ENCODE peak calls at places on chromosomes 7 and 10, in six cellular contexts. H is upper lobe of right lung, F is BJ, G is heart right ventricle, N is tibial nerve, K is lower lobe of right lung. V is an unnamed sample.

GRCh38 chr7:70857793-70858545 is 274.0 kb upstream of the GALNT17 start:
- DNase-seq in N (no peak), F (no peak), K (no peak), G (no peak), H (no peak), V (peak; percentile 50)

GRCh38 chr7:79806161-79806734 is 328.4 kb upstream of the GNAI1 start:
- DNase-seq in G (no peak), K (no peak), H (no peak), N (no peak), F (no peak), V (no peak)

GRCh38 chr10:60426425-60426824 is 36.8 kb upstream of the ANK3 start:
- DNase-seq in K (no peak), F (peak; percentile 77), G (no peak), N (no peak), H (no peak), V (no peak)

GRCh38 chr7:42108803-42109528 is 128.0 kb downstream of the GLI3 start:
- DNase-seq in N (no peak), K (no peak), F (no peak), H (no peak), G (no peak), V (no peak)

GRCh38 chr10:126137557-126138221 is 241.3 kb downstream of the FANK1 start:
- DNase-seq in K (no peak), N (no peak), H (no peak), G (no peak), F (peak; percentile 10), V (no peak)

GRCh38 chr7:69596723-69597277 is 1.5 kb upstream of the AUTS2 start:
- DNase-seq in N (no peak), K (no peak), G (no peak), H (no peak), F (no peak), V (no peak)

GRCh38 chr10:22737587-22737986 is 23.2 kb upstream of the PIP4K2A start:
- DNase-seq in N (no peak), F (no peak), H (no peak), G (peak; percentile 37), K (no peak), V (no peak)

GRCh38 chr7:20330797-20331230 is at the start of gene ITGB8:
- DNase-seq in H (no peak), G (peak; percentile 24), N (no peak), K (peak; percentile 56), F (no peak), V (peak; percentile 75)

GRCh38 chr10:15035385-15036301 is 8.1 kb upstream of the OLAH start:
- DNase-seq in K (peak; percentile 59), N (no peak), F (no peak), G (no peak), H (peak; percentile 68), V (peak; percentile 63)

GRCh38 chr7:128954830-128955797 is 17.4 kb downstream of the IRF5 start:
- DNase-seq in G (no peak), F (peak; percentile 26), H (no peak), N (no peak), K (no peak), V (peak; percentile 47)

GRCh38 chr7:115088938-115089337 is 167.0 kb downstream of the MDFIC start:
- DNase-seq in K (no peak), N (no peak), H (no peak), G (no peak), F (no peak), V (no peak)

GRCh38 chr7:2736411-2736914 is 48.5 kb downstream of the AMZ1 start:
- DNase-seq in F (no peak), G (no peak), K (no peak), H (no peak), N (no peak), V (peak; percentile 36)

GRCh38 chr7:54858008-54858692 is 99.1 kb upstream of the SEC61G start:
- DNase-seq in F (no peak), N (no peak), G (no peak), H (no peak), K (no peak), V (no peak)

GRCh38 chr7:122487131-122487530 is 182.6 kb upstream of the FEZF1 start:
- DNase-seq in F (no peak), N (no peak), G (no peak), K (no peak), H (no peak), V (no peak)

GRCh38 chr10:17227367-17228080 is 517 bp upstream of the VIM start:
- DNase-seq in G (no peak), H (no peak), N (no peak), F (no peak), K (no peak), V (no peak)

GRCh38 chr7:158103378-158103777 is 484.2 kb downstream of the PTPRN2 start:
- DNase-seq in F (no peak), K (no peak), H (no peak), N (no peak), G (no peak), V (no peak)

GRCh38 chr7:109532262-109532992 is 962.8 kb downstream of the DNAJB9 start:
- DNase-seq in F (no peak), N (no peak), G (no peak), K (no peak), H (no peak), V (no peak)

GRCh38 chr10:130387936-130388580 is 251.9 kb downstream of the GLRX3 start:
- DNase-seq in H (no peak), N (no peak), G (no peak), F (no peak), K (no peak), V (no peak)

GRCh38 chr10:88687853-88688467 is 18.1 kb upstream of the LIPK start:
- DNase-seq in G (no peak), N (no peak), F (no peak), K (no peak), H (no peak), V (no peak)

GRCh38 chr10:60986779-60987178 is 42.8 kb upstream of the RHOBTB1 start:
- DNase-seq in G (no peak), K (no peak), H (no peak), F (no peak), N (no peak), V (no peak)

DNA sequence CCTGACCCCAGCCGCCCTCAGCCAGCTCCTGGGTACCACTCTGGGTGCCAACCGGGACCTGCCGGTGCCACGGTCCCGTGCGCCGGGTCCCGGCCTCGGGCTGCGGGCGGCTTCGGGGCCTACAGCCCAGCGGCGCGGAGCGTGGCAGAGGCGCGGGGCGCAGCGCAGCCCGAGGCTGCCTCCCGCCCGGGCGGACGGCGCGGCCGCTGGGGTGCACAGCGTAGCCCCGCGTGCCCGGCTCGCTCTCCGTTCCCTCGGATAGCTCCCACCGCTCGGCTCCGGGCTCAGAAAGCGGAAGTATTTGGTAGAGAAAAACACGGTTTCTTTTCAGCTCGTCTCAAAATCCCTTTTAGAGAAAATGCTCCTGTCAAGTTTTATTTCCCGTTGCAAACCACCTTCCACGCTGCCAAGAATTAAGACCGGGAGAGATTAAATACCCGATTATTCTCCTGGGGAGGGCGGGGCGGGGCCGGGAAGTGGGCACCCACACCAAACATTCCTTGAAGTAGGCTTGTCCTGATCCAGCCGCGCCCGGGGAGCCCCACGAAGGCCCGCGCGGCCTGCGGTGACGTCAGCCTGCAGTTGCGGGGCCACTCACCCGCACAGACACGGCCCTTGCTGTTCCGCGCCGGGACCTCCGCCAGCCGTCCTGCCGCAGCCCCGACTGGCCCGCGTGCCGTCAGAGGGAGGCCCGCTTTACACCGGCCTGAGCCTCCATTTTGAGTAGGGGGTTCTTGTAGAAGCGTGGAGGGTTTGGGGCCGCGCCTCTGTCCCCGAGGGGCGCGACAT is 7.2 kb downstream of the HOXA13 start:
- DNase-seq in F (no peak), G (no peak), N (peak; percentile 21), K (no peak), H (peak; percentile 69), V (peak; percentile 73)
- H3K27me3 ChIP-seq in F (no peaks in the 10 kb centered on the region), G (peaks cover 100% of the 10 kb centered on the region), N (peaks cover under 1% of the 10 kb centered on the region), K (peaks cover 100% of the 10 kb centered on the region), H (peaks cover 100% of the 10 kb centered on the region), V (peaks cover 99% of the 10 kb centered on the region)

DNA sequence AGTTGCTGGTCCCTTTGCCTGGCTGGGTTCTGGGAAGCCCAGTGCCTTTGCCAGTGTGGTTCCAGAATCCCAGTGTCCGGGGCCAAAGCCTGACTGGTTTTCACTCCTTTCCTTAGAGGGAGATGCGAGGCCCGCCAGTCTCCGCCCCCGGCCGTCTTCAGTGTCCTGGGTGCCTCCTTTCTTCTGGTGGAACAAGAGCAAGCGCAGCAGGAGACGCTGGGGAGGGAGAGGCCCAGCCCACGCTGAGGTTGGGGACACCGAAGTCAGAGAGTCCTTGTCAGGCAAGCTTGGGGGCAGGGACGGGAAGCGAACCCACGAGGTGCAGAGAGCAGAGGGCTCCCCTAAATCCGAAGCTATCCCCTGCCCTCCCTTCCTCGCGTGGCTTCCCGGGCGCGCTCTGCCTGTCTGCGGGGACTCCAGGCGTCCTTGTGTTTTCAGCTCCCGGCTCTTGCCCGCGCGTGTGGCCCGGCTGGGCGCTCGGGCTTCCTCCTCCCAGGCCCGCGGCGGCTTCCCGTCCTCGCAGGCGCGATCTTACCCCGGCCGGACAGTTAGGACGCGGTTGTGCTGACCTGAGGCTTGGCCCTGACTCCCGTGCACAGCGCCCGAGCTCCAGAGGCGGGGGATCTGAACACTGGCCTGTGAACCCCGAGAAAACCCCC is 60.6 kb upstream of the UBE3C start:
- DNase-seq in N (no peak), H (no peak), F (no peak), K (no peak), G (no peak), V (peak; percentile 83)
- H3K4me3 ChIP-seq in N (no peak overlapping the region), H (no peak overlapping the region), F (peak overlapping the region; percentile 8), K (no peak overlapping the region), G (no peak overlapping the region), V (peak overlapping the region; percentile 34)

DNA sequence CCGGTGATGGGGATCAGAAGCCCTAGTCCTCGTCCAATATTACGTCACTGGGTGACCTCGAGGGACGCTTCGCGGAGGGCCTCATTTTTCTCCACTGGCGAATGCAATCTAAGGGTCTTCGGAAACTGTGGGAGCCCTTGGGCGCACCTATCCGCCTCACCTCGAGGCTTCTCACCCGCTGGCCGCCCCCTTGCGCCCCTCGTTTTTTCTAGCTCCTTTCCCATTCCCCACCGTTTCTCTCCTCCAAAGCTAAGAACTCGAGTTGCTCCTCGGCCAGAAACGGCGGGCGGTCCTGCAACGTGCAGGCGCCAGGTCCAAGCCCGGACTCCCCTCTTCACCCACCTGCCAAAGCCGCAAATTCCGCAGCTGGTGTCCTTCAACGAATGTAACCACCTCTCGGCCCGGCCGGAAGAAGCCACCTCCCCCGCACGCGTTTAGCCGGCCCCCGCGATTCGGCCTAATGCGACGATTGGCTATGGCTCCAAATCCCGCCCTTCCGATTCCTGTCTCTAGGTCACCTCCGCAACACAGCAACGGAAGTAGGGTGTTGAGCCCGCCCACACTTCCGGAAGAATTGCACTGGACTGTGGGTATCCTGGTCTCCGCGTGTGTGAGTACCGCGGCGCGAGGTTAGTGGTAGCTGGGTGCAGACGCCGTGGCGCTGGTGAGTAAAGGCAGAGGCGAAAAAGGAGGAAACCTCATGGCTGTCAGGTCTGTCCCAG is at the start of the genes ATP5MK and PDCD11:
- DNase-seq in G (peak; percentile 96), F (peak; percentile 90), K (peak; percentile 99), H (peak; percentile 98), N (peak; percentile 94), V (peak; percentile 96)
- H3K36me3 ChIP-seq in G (peaks cover 55% of the 10 kb centered on the region), F (peaks cover 6% of the 10 kb centered on the region), K (peaks cover 43% of the 10 kb centered on the region), H (peaks cover 44% of the 10 kb centered on the region), N (no peaks in the 10 kb centered on the region), V (peaks cover 18% of the 10 kb centered on the region)

DNA sequence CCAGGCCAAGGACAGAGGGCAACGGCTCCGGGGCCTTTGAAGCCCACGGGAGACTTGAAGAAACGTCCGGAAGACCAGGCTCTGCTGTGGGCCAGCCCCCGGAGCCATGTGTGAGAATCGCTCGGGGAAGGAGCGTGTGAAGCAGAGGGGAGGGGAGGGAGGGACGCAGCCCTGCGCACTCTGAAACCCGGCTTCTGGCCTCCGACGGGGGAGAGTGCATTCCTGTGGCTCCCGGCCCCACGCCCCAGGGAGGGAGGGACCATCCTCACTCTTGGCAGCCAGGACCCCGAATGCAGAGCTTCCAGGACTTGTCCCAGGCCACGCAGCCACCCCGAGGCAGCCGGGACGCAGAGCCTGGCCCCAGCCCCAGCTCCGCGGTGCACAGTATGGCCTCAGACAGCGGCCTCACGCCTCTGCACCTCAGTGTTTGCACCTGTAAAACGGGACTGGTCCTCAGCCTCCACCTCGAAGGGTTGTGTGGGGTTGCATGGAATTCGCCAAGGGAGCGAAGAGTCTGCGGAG is 67.4 kb downstream of the PDGFA start:
- DNase-seq in F (no peak), G (no peak), N (no peak), K (no peak), H (no peak), V (peak; percentile 94)
- H3K27me3 ChIP-seq in F (peaks cover 13% of the 10 kb centered on the region), G (peaks cover 40% of the 10 kb centered on the region), N (no peaks in the 10 kb centered on the region), K (peaks cover 21% of the 10 kb centered on the region), H (peaks cover 16% of the 10 kb centered on the region), V (peaks cover 19% of the 10 kb centered on the region)